ENCODE peak calls at places on chromosomes 3 and 15, in ten cellular contexts. One of them, this sample, is unnamed.

GRCh38 chr15:56243774-56244236 is at the start of gene RFX7:
- DNase-seq in activated CD4-positive, alpha-beta T cell treated with anti-CD3 and anti-CD28 coated beads, Interleukin-2, amount 50 U/mL, for 24 hours: peak; percentile 50
- DNase-seq in CD8-positive, alpha-beta T cell: peak; percentile 63
- DNase-seq in sigmoid colon: peak; percentile 84
- DNase-seq in amygdala: no peak
- DNase-seq in naive thymus-derived CD8-positive, alpha-beta T cell: peak; percentile 78
- DNase-seq in nephron progenitor cell: peak; percentile 88
- DNase-seq in choroid plexus epithelial cell: peak; percentile 78
- DNase-seq in dorsolateral prefrontal cortex: peak; percentile 73
- DNase-seq in tibial artery: peak; percentile 84
- DNase-seq in this sample: peak; percentile 54

GRCh38 chr15:95262866-95263564 is 1031.7 kb downstream of the MCTP2 start:
- DNase-seq in choroid plexus epithelial cell: peak; percentile 76
- DNase-seq in activated CD4-positive, alpha-beta T cell treated with anti-CD3 and anti-CD28 coated beads, Interleukin-2, amount 50 U/mL, for 24 hours: no peak
- DNase-seq in CD8-positive, alpha-beta T cell: no peak
- DNase-seq in amygdala: no peak
- DNase-seq in sigmoid colon: no peak
- DNase-seq in tibial artery: no peak
- DNase-seq in naive thymus-derived CD8-positive, alpha-beta T cell: no peak
- DNase-seq in nephron progenitor cell: no peak
- DNase-seq in dorsolateral prefrontal cortex: no peak
- DNase-seq in this sample: no peak

GRCh38 chr3:51099794-51100542 is 285.1 kb upstream of the MANF start:
- DNase-seq in activated CD4-positive, alpha-beta T cell treated with anti-CD3 and anti-CD28 coated beads, Interleukin-2, amount 50 U/mL, for 24 hours: no peak
- DNase-seq in nephron progenitor cell: peak; percentile 59
- DNase-seq in sigmoid colon: no peak
- DNase-seq in dorsolateral prefrontal cortex: peak; percentile 47
- DNase-seq in CD8-positive, alpha-beta T cell: no peak
- DNase-seq in choroid plexus epithelial cell: peak; percentile 70
- DNase-seq in naive thymus-derived CD8-positive, alpha-beta T cell: no peak
- DNase-seq in amygdala: no peak
- DNase-seq in tibial artery: no peak
- DNase-seq in this sample: peak; percentile 46

GRCh38 chr15:77126516-77126915 is 55.6 kb upstream of the TSPAN3 start:
- DNase-seq in nephron progenitor cell: no peak
- DNase-seq in naive thymus-derived CD8-positive, alpha-beta T cell: no peak
- DNase-seq in dorsolateral prefrontal cortex: no peak
- DNase-seq in sigmoid colon: no peak
- DNase-seq in amygdala: no peak
- DNase-seq in choroid plexus epithelial cell: no peak
- DNase-seq in tibial artery: no peak
- DNase-seq in CD8-positive, alpha-beta T cell: no peak
- DNase-seq in activated CD4-positive, alpha-beta T cell treated with anti-CD3 and anti-CD28 coated beads, Interleukin-2, amount 50 U/mL, for 24 hours: no peak
- DNase-seq in this sample: no peak

GRCh38 chr3:155441026-155441425 is 147.5 kb upstream of the STRIT1 start:
- DNase-seq in dorsolateral prefrontal cortex: no peak
- DNase-seq in amygdala: no peak
- DNase-seq in naive thymus-derived CD8-positive, alpha-beta T cell: no peak
- DNase-seq in sigmoid colon: no peak
- DNase-seq in tibial artery: no peak
- DNase-seq in nephron progenitor cell: no peak
- DNase-seq in choroid plexus epithelial cell: no peak
- DNase-seq in CD8-positive, alpha-beta T cell: no peak
- DNase-seq in activated CD4-positive, alpha-beta T cell treated with anti-CD3 and anti-CD28 coated beads, Interleukin-2, amount 50 U/mL, for 24 hours: no peak
- DNase-seq in this sample: no peak

GRCh38 chr15:31511707-31512310 is 185.2 kb downstream of the KLF13 start:
- DNase-seq in CD8-positive, alpha-beta T cell: no peak
- DNase-seq in choroid plexus epithelial cell: no peak
- DNase-seq in dorsolateral prefrontal cortex: no peak
- DNase-seq in sigmoid colon: no peak
- DNase-seq in tibial artery: no peak
- DNase-seq in activated CD4-positive, alpha-beta T cell treated with anti-CD3 and anti-CD28 coated beads, Interleukin-2, amount 50 U/mL, for 24 hours: no peak
- DNase-seq in nephron progenitor cell: no peak
- DNase-seq in amygdala: no peak
- DNase-seq in naive thymus-derived CD8-positive, alpha-beta T cell: peak; percentile 43
- DNase-seq in this sample: no peak

GRCh38 chr3:103227651-103228050 is 792.8 kb downstream of the ZPLD1 start:
- DNase-seq in CD8-positive, alpha-beta T cell: no peak
- DNase-seq in tibial artery: no peak
- DNase-seq in dorsolateral prefrontal cortex: no peak
- DNase-seq in naive thymus-derived CD8-positive, alpha-beta T cell: no peak
- DNase-seq in activated CD4-positive, alpha-beta T cell treated with anti-CD3 and anti-CD28 coated beads, Interleukin-2, amount 50 U/mL, for 24 hours: no peak
- DNase-seq in nephron progenitor cell: no peak
- DNase-seq in amygdala: no peak
- DNase-seq in choroid plexus epithelial cell: no peak
- DNase-seq in sigmoid colon: no peak
- DNase-seq in this sample: no peak

GRCh38 chr15:33693166-33693830 is 275.0 kb upstream of the CHRM5 start:
- DNase-seq in dorsolateral prefrontal cortex: no peak
- DNase-seq in amygdala: no peak
- DNase-seq in naive thymus-derived CD8-positive, alpha-beta T cell: no peak
- DNase-seq in activated CD4-positive, alpha-beta T cell treated with anti-CD3 and anti-CD28 coated beads, Interleukin-2, amount 50 U/mL, for 24 hours: no peak
- DNase-seq in CD8-positive, alpha-beta T cell: no peak
- DNase-seq in choroid plexus epithelial cell: no peak
- DNase-seq in tibial artery: no peak
- DNase-seq in sigmoid colon: no peak
- DNase-seq in nephron progenitor cell: no peak
- DNase-seq in this sample: no peak

GRCh38 chr3:94069242-94069813 is 6.5 kb downstream of the NSUN3 start:
- DNase-seq in sigmoid colon: no peak
- DNase-seq in nephron progenitor cell: no peak
- DNase-seq in amygdala: no peak
- DNase-seq in activated CD4-positive, alpha-beta T cell treated with anti-CD3 and anti-CD28 coated beads, Interleukin-2, amount 50 U/mL, for 24 hours: no peak
- DNase-seq in naive thymus-derived CD8-positive, alpha-beta T cell: no peak
- DNase-seq in tibial artery: no peak
- DNase-seq in dorsolateral prefrontal cortex: no peak
- DNase-seq in CD8-positive, alpha-beta T cell: no peak
- DNase-seq in choroid plexus epithelial cell: peak; percentile 50
- DNase-seq in this sample: no peak

GRCh38 chr15:57340673-57341259 is 35.5 kb upstream of the CGNL1 start:
- DNase-seq in nephron progenitor cell: peak; percentile 61
- DNase-seq in activated CD4-positive, alpha-beta T cell treated with anti-CD3 and anti-CD28 coated beads, Interleukin-2, amount 50 U/mL, for 24 hours: no peak
- DNase-seq in choroid plexus epithelial cell: peak; percentile 80
- DNase-seq in sigmoid colon: no peak
- DNase-seq in amygdala: no peak
- DNase-seq in dorsolateral prefrontal cortex: peak; percentile 37
- DNase-seq in naive thymus-derived CD8-positive, alpha-beta T cell: no peak
- DNase-seq in CD8-positive, alpha-beta T cell: no peak
- DNase-seq in tibial artery: no peak
- DNase-seq in this sample: peak; percentile 27